ENCODE peak calls at places on chromosomes 11 and 22, in nine cellular contexts. T, F, J, Q, K, W, I, Z and A are unnamed samples.

GRCh38 chr11:112834277-112834755 is 126.9 kb upstream of the NCAM1 start:
- DNase-seq in T (no peak), F (no peak), J (peak), Q (peak), K (no peak), W (peak), I (no peak), Z (no peak), A (peak)

GRCh38 chr11:121456816-121457431 is 4.2 kb upstream of the SORL1-AS1 start:
- DNase-seq in T (no peak), F (no peak), J (no peak), Q (no peak), K (no peak), W (no peak), I (no peak), Z (no peak), A (no peak)

GRCh38 chr22:44159230-44159629 is 21.5 kb upstream of the PARVG start:
- DNase-seq in T (no peak), F (no peak), J (no peak), Q (no peak), K (no peak), W (no peak), I (no peak), Z (no peak), A (no peak)

GRCh38 chr22:46091277-46091977 is 58.9 kb upstream of the PPARA start:
- DNase-seq in T (no peak), F (no peak), J (peak), Q (no peak), K (no peak), W (no peak), I (no peak), Z (no peak), A (no peak)

GRCh38 chr11:86068138-86068861 is 584 bp downstream of the PICALM start:
- DNase-seq in T (peak), F (no peak), J (no peak), Q (peak), K (peak), W (peak), I (peak), Z (peak), A (peak)

GRCh38 chr22:39519681-39520053 is 695 bp upstream of the ATF4 start:
- DNase-seq in T (no peak), F (peak), J (peak), Q (no peak), K (peak), W (peak), I (peak), Z (no peak), A (peak)

GRCh38 chr11:100673063-100673462 is 14.0 kb upstream of the ARHGAP42 start:
- DNase-seq in T (no peak), F (no peak), J (no peak), Q (no peak), K (no peak), W (no peak), I (no peak), Z (no peak), A (no peak)

GRCh38 chr11:117096140-117096972 is 1.9 kb downstream of the SIK3 start:
- DNase-seq in T (no peak), F (no peak), J (no peak), Q (peak), K (peak), W (peak), I (peak), Z (peak), A (peak)

GRCh38 chr11:67372993-67373915 is at the start of gene CLCF1:
- DNase-seq in T (no peak), F (peak), J (peak), Q (no peak), K (peak), W (peak), I (peak), Z (peak), A (peak)

GRCh38 chr11:2251138-2251537 is 19.2 kb downstream of the ASCL2 start:
- DNase-seq in T (no peak), F (no peak), J (no peak), Q (no peak), K (no peak), W (no peak), I (no peak), Z (no peak), A (no peak)

GRCh38 chr22:27329471-27329870 is 472.1 kb downstream of the MN1 start:
- DNase-seq in T (no peak), F (no peak), J (no peak), Q (no peak), K (peak), W (no peak), I (no peak), Z (peak), A (peak)

GRCh38 chr11:122690801-122691649 is 35.5 kb downstream of the UBASH3B start:
- DNase-seq in T (no peak), F (no peak), J (no peak), Q (peak), K (peak), W (no peak), I (no peak), Z (no peak), A (no peak)

GRCh38 chr11:126456089-126456488 is 100.6 kb downstream of the ST3GAL4 start:
- DNase-seq in T (no peak), F (no peak), J (no peak), Q (no peak), K (no peak), W (no peak), I (no peak), Z (no peak), A (no peak)

GRCh38 chr22:25754527-25755202 is 12.7 kb downstream of the MYO18B start:
- DNase-seq in T (peak), F (no peak), J (peak), Q (peak), K (no peak), W (no peak), I (no peak), Z (no peak), A (no peak)

GRCh38 chr11:69380921-69381581 is 87.1 kb downstream of the MYEOV start:
- DNase-seq in T (no peak), F (no peak), J (peak), Q (no peak), K (no peak), W (no peak), I (no peak), Z (no peak), A (no peak)

GRCh38 chr22:39530692-39531331 is 1.7 kb downstream of the RPS19BP1 start:
- DNase-seq in T (no peak), F (peak), J (no peak), Q (peak), K (peak), W (peak), I (peak), Z (no peak), A (peak)

GRCh38 chr11:111550258-111550657 is 9.7 kb downstream of the LAYN start:
- DNase-seq in T (no peak), F (no peak), J (no peak), Q (no peak), K (no peak), W (no peak), I (no peak), Z (no peak), A (no peak)

GRCh38 chr11:103927535-103927934 is 108.9 kb upstream of the DDI1 start:
- DNase-seq in T (no peak), F (peak), J (no peak), Q (peak), K (no peak), W (no peak), I (no peak), Z (no peak), A (no peak)

GRCh38 chr11:128291043-128291442 is 296.3 kb downstream of the ETS1 start:
- DNase-seq in T (no peak), F (no peak), J (no peak), Q (no peak), K (no peak), W (no peak), I (no peak), Z (no peak), A (no peak)

GRCh38 chr22:30210235-30210831 is 36.2 kb downstream of the LIF start:
- DNase-seq in T (no peak), F (peak), J (no peak), Q (no peak), K (peak), W (peak), I (no peak), Z (no peak), A (no peak)

GRCh38 chr11:44434191-44434590 is 124.3 kb upstream of the ALX4 start:
- DNase-seq in T (no peak), F (no peak), J (no peak), Q (no peak), K (peak), W (no peak), I (no peak), Z (no peak), A (no peak)

GRCh38 chr22:40325315-40325714 is 21.0 kb upstream of the ADSL start:
- DNase-seq in T (no peak), F (no peak), J (no peak), Q (no peak), K (no peak), W (no peak), I (no peak), Z (no peak), A (no peak)

GRCh38 chr11:111561801-111562325 is 21.3 kb downstream of the LAYN start:
- DNase-seq in T (no peak), F (peak), J (no peak), Q (no peak), K (no peak), W (no peak), I (no peak), Z (no peak), A (no peak)

GRCh38 chr11:45554230-45554967 is 111.0 kb downstream of the CHST1 start:
- DNase-seq in T (no peak), F (no peak), J (peak), Q (no peak), K (no peak), W (no peak), I (no peak), Z (no peak), A (no peak)

GRCh38 chr11:12122083-12122482 is 11.7 kb downstream of the MICAL2 start:
- DNase-seq in T (no peak), F (peak), J (no peak), Q (peak), K (peak), W (no peak), I (no peak), Z (peak), A (peak)

GRCh38 chr11:16678466-16679116 is 59.9 kb upstream of the C11orf58 start:
- DNase-seq in T (no peak), F (no peak), J (no peak), Q (no peak), K (no peak), W (no peak), I (no peak), Z (no peak), A (no peak)

GRCh38 chr11:114815176-114815575 is 136.8 kb downstream of the NXPE2 start:
- DNase-seq in T (no peak), F (no peak), J (no peak), Q (no peak), K (no peak), W (no peak), I (no peak), Z (no peak), A (no peak)

GRCh38 chr22:42928969-42929837 is 72.1 kb upstream of the ARFGAP3 start:
- DNase-seq in T (no peak), F (no peak), J (no peak), Q (no peak), K (no peak), W (no peak), I (no peak), Z (no peak), A (no peak)

GRCh38 chr11:64289011-64289564 is 2.0 kb upstream of the KCNK4 start:
- DNase-seq in T (no peak), F (no peak), J (no peak), Q (no peak), K (no peak), W (no peak), I (no peak), Z (no peak), A (no peak)

GRCh38 chr22:21866821-21867527 is 471 bp downstream of the MAPK1 start:
- DNase-seq in T (no peak), F (no peak), J (no peak), Q (peak), K (peak), W (peak), I (peak), Z (peak), A (no peak)

GRCh38 chr22:36653316-36653715 is 50.2 kb downstream of the CACNG2 start:
- DNase-seq in T (no peak), F (no peak), J (no peak), Q (no peak), K (no peak), W (no peak), I (no peak), Z (no peak), A (no peak)

GRCh38 chr11:99142237-99142636 is 121.5 kb downstream of the CNTN5 start:
- DNase-seq in T (no peak), F (no peak), J (no peak), Q (no peak), K (no peak), W (no peak), I (no peak), Z (no peak), A (no peak)

GRCh38 chr11:109123811-109124787 is 297.9 kb upstream of the C11orf87 start:
- DNase-seq in T (no peak), F (no peak), J (no peak), Q (peak), K (no peak), W (no peak), I (no peak), Z (no peak), A (no peak)

GRCh38 chr22:46356496-46357185 is 21.1 kb downstream of the TRMU start:
- DNase-seq in T (no peak), F (no peak), J (peak), Q (no peak), K (no peak), W (no peak), I (no peak), Z (no peak), A (no peak)

GRCh38 chr11:19646921-19647320 is 65.7 kb upstream of the NAV2 start:
- DNase-seq in T (no peak), F (no peak), J (no peak), Q (no peak), K (no peak), W (no peak), I (no peak), Z (no peak), A (no peak)

GRCh38 chr22:27730649-27731433 is 70.7 kb downstream of the MN1 start:
- DNase-seq in T (no peak), F (no peak), J (no peak), Q (no peak), K (peak), W (no peak), I (no peak), Z (no peak), A (no peak)

GRCh38 chr11:106989056-106989455 is 29.2 kb downstream of the GUCY1A2 start:
- DNase-seq in T (no peak), F (no peak), J (no peak), Q (no peak), K (no peak), W (no peak), I (no peak), Z (no peak), A (no peak)

GRCh38 chr11:93476796-93477195 is 66.4 kb downstream of the SMCO4 start:
- DNase-seq in T (no peak), F (peak), J (no peak), Q (no peak), K (no peak), W (no peak), I (no peak), Z (no peak), A (no peak)

GRCh38 chr11:108286369-108286768 is 63.5 kb downstream of the ATM start:
- DNase-seq in T (no peak), F (no peak), J (no peak), Q (peak), K (no peak), W (no peak), I (no peak), Z (no peak), A (no peak)

DNA sequence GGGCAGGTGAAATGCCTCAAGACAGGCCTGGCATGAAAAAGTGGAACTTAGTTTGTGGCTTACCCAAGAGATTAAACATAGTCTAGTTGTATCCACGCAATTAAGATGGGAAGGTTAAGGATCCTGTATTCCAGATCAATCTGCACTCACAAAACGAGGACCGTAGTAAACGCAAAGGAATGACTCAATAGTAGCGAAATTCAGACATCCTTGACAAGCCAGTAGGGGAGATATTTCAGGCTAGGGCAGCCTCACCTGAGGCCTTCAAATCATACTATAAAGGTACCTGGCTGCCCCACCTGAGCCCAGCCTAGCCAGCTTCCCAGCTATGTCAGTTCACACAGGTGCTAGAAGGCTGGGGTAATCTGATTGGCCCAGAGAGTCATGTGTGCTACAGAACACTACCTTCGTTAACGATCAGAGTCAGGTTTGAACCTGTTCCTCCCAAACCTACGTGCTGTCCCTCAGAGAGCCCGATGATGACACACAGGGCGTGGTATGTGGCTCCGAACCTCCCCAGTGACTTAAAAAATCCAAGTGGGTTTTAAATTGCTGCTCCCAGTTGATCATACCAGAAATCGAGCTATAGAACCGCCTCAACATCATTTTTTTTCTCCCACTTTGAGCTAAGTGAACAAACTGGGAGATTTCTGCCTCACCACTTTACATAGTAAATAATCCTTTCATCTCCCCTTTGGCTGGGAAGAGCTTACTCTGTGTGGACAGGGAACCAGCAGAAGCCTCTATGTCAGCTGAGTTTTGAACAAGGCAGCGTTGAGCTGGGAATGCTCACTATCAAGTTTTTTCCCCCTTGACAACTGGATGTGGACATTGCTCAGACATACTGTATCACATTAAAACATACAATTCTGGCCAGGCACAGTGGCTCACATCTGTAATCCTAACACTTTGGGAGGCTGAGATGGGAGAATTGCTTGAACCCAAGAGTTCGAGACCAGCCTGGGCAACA is 46.3 kb downstream of the AHNAK start:
- DNase-seq in T (no peak), F (peak), J (no peak), Q (no peak), K (no peak), W (peak), I (peak), Z (no peak), A (no peak)
- H3K27ac ChIP-seq in T (no peak), F (peak), J (peak), Q (no peak), K (no peak), W (peak), I (peak), Z (no peak), A (no peak)

GRCh38 chr11:133808393-133809140 is 36.7 kb downstream of the SPATA19 start:
- DNase-seq in T (no peak), F (no peak), J (no peak), Q (no peak), K (no peak), W (no peak), I (no peak), Z (no peak), A (no peak)
- TF ChIP-seq CTCF in T (no peak), F (no peak), J (no peak), Q (no peak), K (no peak), W (no peak), I (no peak), Z (no peak), A (no peak)

GRCh38 chr11:73219396-73220285 is 1.6 kb downstream of the P2RY2 start:
- DNase-seq in T (no peak), F (no peak), J (no peak), Q (no peak), K (peak), W (no peak), I (no peak), Z (no peak), A (no peak)

GRCh38 chr11:73217810-73218105 is 323 bp upstream of the P2RY2 start:
- DNase-seq in T (no peak), F (no peak), J (no peak), Q (no peak), K (no peak), W (no peak), I (no peak), Z (no peak), A (no peak)

GRCh38 chr11:73217131-73217809 is 811 bp upstream of the P2RY2 start:
- DNase-seq in T (no peak), F (no peak), J (peak), Q (no peak), K (peak), W (no peak), I (no peak), Z (no peak), A (no peak)

GRCh38 chr11:73218106-73218829 is at the start of gene P2RY2:
- DNase-seq in T (no peak), F (peak), J (peak), Q (peak), K (peak), W (peak), I (peak), Z (peak), A (no peak)

GRCh38 chr11:73218830-73219215 is 742 bp downstream of the P2RY2 start:
- DNase-seq in T (no peak), F (no peak), J (peak), Q (no peak), K (peak), W (no peak), I (no peak), Z (no peak), A (no peak)
- H3K27ac ChIP-seq in T (no peak), F (peak), J (peak), Q (no peak), K (no peak), W (peak), I (peak), Z (no peak), A (no peak)

GRCh38 chr11:73335204-73335923 is 27.3 kb downstream of the ARHGEF17 start:
- DNase-seq in T (peak), F (peak), J (peak), Q (peak), K (peak), W (peak), I (peak), Z (peak), A (peak)
- TF ChIP-seq CTCF in T (peak), F (peak), J (peak), Q (peak), K (peak), W (peak), I (peak), Z (peak), A (peak)

DNA sequence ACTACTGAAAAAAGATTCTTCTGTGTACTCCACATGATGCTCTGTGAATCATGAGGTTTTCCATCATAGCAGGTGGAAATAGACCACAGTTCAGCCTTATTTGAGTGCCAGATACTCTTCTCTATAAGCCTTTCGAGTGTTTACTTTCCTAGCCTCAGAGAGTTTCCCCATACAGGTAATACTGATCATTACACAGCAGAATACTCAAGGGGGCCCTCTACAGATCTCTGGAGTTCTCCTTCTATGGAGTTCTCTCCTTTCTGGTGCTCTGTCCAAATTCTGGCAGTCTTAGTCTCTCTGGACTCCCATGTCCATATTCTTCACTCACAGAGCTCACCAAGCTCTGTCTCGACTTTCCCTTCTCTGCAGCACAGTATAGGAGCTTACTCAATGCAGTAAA is 175.7 kb upstream of the CARD18 start:
- DNase-seq in T (no peak), F (no peak), J (no peak), Q (peak), K (peak), W (no peak), I (no peak), Z (no peak), A (no peak)
- H3K27ac ChIP-seq in T (no peak), F (no peak), J (no peak), Q (no peak), K (no peak), W (no peak), I (no peak), Z (no peak), A (no peak)

GRCh38 chr11:65792456-65792855 is 5.6 kb downstream of the OVOL1 start:
- DNase-seq in T (no peak), F (no peak), J (no peak), Q (no peak), K (no peak), W (peak), I (peak), Z (no peak), A (no peak)
- TF ChIP-seq CTCF in T (no peak), F (no peak), J (no peak), Q (no peak), K (no peak), W (no peak), I (no peak), Z (no peak), A (no peak)